ENCODE peak calls at places on chromosomes 6 and 20, in ten cellular contexts. D is HCEC 1CT; T is HCT116; B is sciatic nerve; S is stimulated activated naive B cell treated with anti-CD40 and anti-IgM and Interleukin-4, amounts not matched to agents 10 μg/mL and 1 μg/mL and 100 μg/mL, for 72 hours; X is PC-3; N is endodermal cell; H is foreskin melanocyte; V is fibroblast of mammary gland; K is ACHN. W is an unnamed sample.
A peak's percentile ranks its signal among the peaks of the same experiment; 100 is the strongest.

GRCh38 chr6:137827977-137828815 is 38.9 kb upstream of the TNFAIP3 start:
- DNase-seq in D (no peak), V (no peak), T (no peak), S (peak; percentile 80), H (no peak), K (no peak), B (no peak), N (no peak), X (no peak), W (no peak)

GRCh38 chr6:5179917-5180316 is 80.8 kb downstream of the LYRM4 start:
- DNase-seq in V (no peak), N (no peak), X (peak; percentile 64), B (no peak), H (no peak), S (no peak), D (peak; percentile 15), K (no peak), T (no peak), W (no peak)

GRCh38 chr20:56764671-56765070 is 135.6 kb downstream of the TFAP2C start:
- DNase-seq in N (no peak), H (no peak), V (no peak), B (no peak), D (no peak), K (no peak), T (no peak), X (no peak), S (no peak), W (no peak)

GRCh38 chr20:62123450-62124118 is 1.3 kb downstream of the LSM14B start:
- DNase-seq in V (peak; percentile 56), X (no peak), H (no peak), B (no peak), S (no peak), T (no peak), D (no peak), N (peak; percentile 70), K (no peak), W (no peak)

GRCh38 chr6:99613705-99614429 is 7.2 kb downstream of the PRDM13 start:
- DNase-seq in B (no peak), T (no peak), X (no peak), H (no peak), S (no peak), V (no peak), N (peak; percentile 85), K (no peak), D (no peak), W (no peak)

GRCh38 chr20:58313366-58313765 is 3.9 kb downstream of the RAB22A start:
- DNase-seq in T (no peak), S (no peak), D (no peak), V (no peak), B (no peak), K (no peak), N (no peak), X (no peak), H (no peak), W (no peak)

GRCh38 chr6:54040545-54040944 is 70.7 kb upstream of the MLIP start:
- DNase-seq in B (no peak), K (no peak), D (no peak), S (no peak), V (no peak), H (no peak), T (no peak), N (no peak), X (no peak), W (no peak)

GRCh38 chr6:43515808-43516207 is 918 bp downstream of the YIPF3 start:
- DNase-seq in B (no peak), T (no peak), D (no peak), X (no peak), K (no peak), S (no peak), H (no peak), V (no peak), N (no peak), W (no peak)

GRCh38 chr6:41568585-41569384 is 22.6 kb downstream of the FOXP4 start:
- DNase-seq in B (no peak), D (no peak), K (no peak), S (no peak), N (peak; percentile 41), H (no peak), X (no peak), V (no peak), T (no peak), W (no peak)

GRCh38 chr6:134720353-134721094 is 229.4 kb downstream of the ALDH8A1 start:
- DNase-seq in S (no peak), K (no peak), D (no peak), V (peak; percentile 35), T (no peak), X (no peak), B (no peak), H (no peak), N (no peak), W (no peak)

GRCh38 chr6:141925001-141925400 is 207.7 kb upstream of the GJE1 start:
- DNase-seq in D (no peak), B (no peak), S (no peak), K (no peak), H (no peak), N (no peak), T (no peak), X (no peak), V (no peak), W (no peak)

W was measured in NCI-H187 treated with DMSO at 0.1 percent for 48 hours.